ENCODE peak calls at places on chromosome 14, in four cellular contexts. F, W, Y and Q are unnamed samples. For H3K4me1, the result is how much of the 10 kb centered on the place peaks cover.

GRCh38 chr14:32826404-32827082 is 112.1 kb upstream of the NPAS3 start:
- DNase-seq in F (no peak), W (no peak), Y (no peak), Q (no peak)

GRCh38 chr14:24051789-24052655 is at the start of gene CARMIL3:
- DNase-seq in F (no peak), W (peak), Y (no peak), Q (peak)

GRCh38 chr14:69712637-69713088 is 54.3 kb upstream of the SRSF5 start:
- DNase-seq in F (no peak), W (no peak), Y (peak), Q (no peak)

GRCh38 chr14:92493492-92493891 is 20.1 kb upstream of the RIN3 start:
- DNase-seq in F (no peak), W (no peak), Y (peak), Q (no peak)

GRCh38 chr14:74275265-74275841 is 27.4 kb downstream of the ABCD4 start:
- DNase-seq in F (no peak), W (no peak), Y (no peak), Q (no peak)

GRCh38 chr14:105908481-105908911 is 382.1 kb downstream of the TMEM121 start:
- DNase-seq in F (no peak), W (no peak), Y (no peak), Q (no peak)

GRCh38 chr14:81363746-81364400 is 36.3 kb downstream of the STON2 start:
- DNase-seq in F (no peak), W (no peak), Y (no peak), Q (no peak)

GRCh38 chr14:62604524-62604923 is 440.7 kb downstream of the KCNH5 start:
- DNase-seq in F (no peak), W (no peak), Y (no peak), Q (no peak)

GRCh38 chr14:71638523-71639196 is 293.6 kb upstream of the RGS6 start:
- DNase-seq in F (no peak), W (peak), Y (no peak), Q (no peak)

GRCh38 chr14:50360851-50361250 is 35.8 kb downstream of the CDKL1 start:
- DNase-seq in F (no peak), W (no peak), Y (no peak), Q (no peak)

GRCh38 chr14:44438936-44439335 is 68.1 kb downstream of the FSCB start:
- DNase-seq in F (no peak), W (no peak), Y (no peak), Q (no peak)

GRCh38 chr14:77310041-77310440 is 10.6 kb downstream of the POMT2 start:
- DNase-seq in F (no peak), W (no peak), Y (no peak), Q (no peak)

GRCh38 chr14:23481992-23482813 is 12.7 kb downstream of the NGDN start:
- DNase-seq in F (no peak), W (no peak), Y (no peak), Q (no peak)

GRCh38 chr14:87332001-87332400 is 661.0 kb downstream of the GALC start:
- DNase-seq in F (no peak), W (no peak), Y (no peak), Q (no peak)

GRCh38 chr14:87334997-87335675 is 657.8 kb downstream of the GALC start:
- DNase-seq in F (no peak), W (no peak), Y (no peak), Q (no peak)
- H3K4me3 ChIP-seq in F (no peak), W (no peak), Y (no peak), Q (no peak)

DNA sequence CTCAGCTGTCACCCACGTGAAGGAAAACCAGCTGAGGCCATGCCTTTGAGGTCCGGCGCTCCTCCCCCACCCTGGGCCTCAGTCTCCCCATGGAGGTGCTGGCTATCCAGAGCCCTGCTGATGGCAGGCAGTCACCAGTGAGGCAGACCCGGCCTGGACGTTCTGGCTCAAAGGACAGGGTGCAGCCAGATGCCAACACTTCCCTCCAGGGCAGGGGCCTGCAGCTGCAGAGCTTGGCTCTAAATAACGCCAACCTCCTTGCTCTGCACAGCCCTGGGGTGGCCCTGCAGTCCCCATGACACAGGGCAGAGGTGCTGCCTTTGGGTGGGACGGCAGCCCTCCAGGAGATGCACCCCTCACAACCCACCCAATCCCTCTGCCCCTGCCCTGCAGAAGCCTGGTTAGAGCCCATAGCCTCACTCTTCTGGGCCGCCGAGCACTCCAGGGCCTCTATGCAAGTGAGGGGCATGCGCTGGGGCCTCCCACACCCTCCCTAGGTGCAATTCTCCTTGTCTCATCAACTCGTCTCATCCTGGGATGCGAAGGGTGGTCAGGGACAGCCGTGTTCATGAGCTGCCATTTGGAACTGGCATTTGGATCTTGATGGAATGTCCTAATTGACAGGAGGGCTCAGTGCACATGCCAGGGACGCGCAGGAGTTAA is 30.4 kb downstream of the CCDC85C start:
- DNase-seq in F (no peak), W (no peak), Y (no peak), Q (no peak)
- H3K4me1 ChIP-seq in F (under half), W (half or more), Y (under half), Q (under half)

DNA sequence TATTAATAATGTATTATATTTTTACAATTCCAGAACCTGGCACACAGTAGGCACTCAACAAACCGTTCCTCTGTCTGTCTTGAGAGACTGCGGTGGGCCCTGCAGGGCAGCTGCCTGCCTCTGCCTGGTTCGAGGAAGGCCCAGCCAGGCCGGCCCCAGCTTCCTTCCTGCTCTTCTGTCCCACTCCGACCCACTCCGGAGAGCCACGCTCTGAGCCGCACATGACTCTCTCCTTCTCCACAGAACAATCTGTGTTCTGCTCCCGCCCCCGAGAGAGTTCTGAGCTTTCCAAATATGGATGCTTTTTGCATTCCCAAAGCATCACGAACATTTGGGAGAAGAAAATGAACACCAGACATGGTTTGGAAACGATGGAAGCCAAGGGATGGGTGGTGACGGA is 57.3 kb downstream of the TTC7B start:
- DNase-seq in F (no peak), W (no peak), Y (peak), Q (no peak)
- H3K4me3 ChIP-seq in F (peak), W (peak), Y (peak), Q (no peak)

GRCh38 chr14:61563880-61564622 is 131.3 kb upstream of the HIF1A start:
- DNase-seq in F (no peak), W (no peak), Y (peak), Q (no peak)
- H3K4me1 ChIP-seq in F (under half), W (half or more), Y (under half), Q (under half)

DNA sequence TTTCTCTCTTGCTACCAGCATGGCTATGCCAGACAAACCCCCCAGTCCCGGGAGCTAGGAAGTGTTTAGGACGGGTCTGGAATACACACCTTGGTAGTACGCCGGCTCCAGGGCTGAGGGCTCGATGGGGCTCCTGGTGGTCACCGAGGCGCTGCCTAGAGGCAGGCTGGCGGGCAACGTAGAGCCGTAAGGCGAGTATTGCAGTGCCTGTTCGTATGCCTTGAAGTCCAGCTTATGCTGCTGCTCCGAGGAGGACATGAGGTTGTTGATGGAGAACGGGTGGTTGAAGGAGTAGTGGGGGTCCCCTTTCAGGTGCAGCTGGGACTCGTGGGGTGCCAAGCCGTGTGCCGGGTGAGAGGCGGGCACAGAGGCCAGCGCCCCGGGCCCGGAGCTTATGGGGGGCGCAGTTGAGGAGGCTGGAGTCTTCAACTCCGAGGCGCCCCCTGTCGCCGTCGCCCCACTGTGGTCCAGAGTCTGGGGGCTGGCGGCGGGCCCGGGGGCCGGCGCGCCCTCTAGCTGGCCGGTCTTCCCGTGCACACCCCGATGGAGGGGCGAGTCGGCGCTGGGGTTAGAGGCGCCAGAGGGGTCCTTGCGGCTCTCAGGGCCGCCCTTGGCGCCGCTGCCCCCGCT is 3.6 kb downstream of the FOXA1 start:
- DNase-seq in F (no peak), W (no peak), Y (no peak), Q (peak)
- H3K4me3 ChIP-seq in F (no peak), W (no peak), Y (no peak), Q (peak)

GRCh38 chr14:61483477-61483876 is 162.1 kb downstream of the PRKCH start:
- DNase-seq in F (no peak), W (no peak), Y (no peak), Q (no peak)
- H3K4me1 ChIP-seq in F (under half), W (under half), Y (under half), Q (under half)

GRCh38 chr14:68250950-68251765 is 431.6 kb downstream of the RAD51B start:
- DNase-seq in F (no peak), W (no peak), Y (no peak), Q (no peak)
- H3K4me3 ChIP-seq in F (no peak), W (no peak), Y (no peak), Q (no peak)

DNA sequence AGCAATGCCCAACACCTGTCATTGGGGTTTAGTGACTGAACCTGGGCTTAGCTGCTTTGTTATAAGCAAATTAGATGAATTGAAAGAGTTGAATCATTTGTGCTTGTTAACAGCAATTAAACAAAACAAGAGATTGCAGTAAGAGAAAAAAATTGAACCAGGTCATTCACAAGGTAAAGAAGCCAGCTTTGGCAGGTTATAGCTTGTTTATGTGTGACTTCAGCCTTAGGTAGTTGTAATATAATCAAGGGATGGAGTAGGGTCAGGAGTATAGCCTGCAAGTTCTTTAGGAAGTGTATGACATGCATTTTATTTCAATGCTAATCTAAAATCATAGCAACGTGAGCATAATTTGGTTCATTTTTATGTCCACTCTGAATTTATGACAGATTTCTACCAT is 63.4 kb upstream of the PLEKHG3 start:
- DNase-seq in F (no peak), W (no peak), Y (no peak), Q (no peak)
- H3K4me1 ChIP-seq in F (under half), W (under half), Y (under half), Q (under half)

GRCh38 chr14:52020866-52021717 is 31.7 kb downstream of the RTRAF start:
- DNase-seq in F (peak), W (peak), Y (no peak), Q (peak)
- H3K4me3 ChIP-seq in F (no peak), W (no peak), Y (no peak), Q (no peak)